ENCODE peak calls at places on chromosomes 13 and 19, in six cellular contexts. One of them, this sample, is unnamed.
A peak's percentile ranks its signal among the peaks of the same experiment; 100 is the strongest.

GRCh38 chr13:32804673-32805260 is 211.5 kb upstream of the KL start:
- DNase-seq in AG04449: no peak
- DNase-seq in fibroblast of lung: peak; percentile 49
- DNase-seq in IMR-90: peak; percentile 51
- DNase-seq in tibial nerve: no peak
- DNase-seq in kidney epithelial cell: no peak
- DNase-seq in this sample: peak; percentile 34

GRCh38 chr13:98275711-98276171 is 98.7 kb upstream of the RNF113B start:
- DNase-seq in tibial nerve: no peak
- DNase-seq in fibroblast of lung: no peak
- DNase-seq in kidney epithelial cell: no peak
- DNase-seq in AG04449: no peak
- DNase-seq in IMR-90: no peak
- DNase-seq in this sample: no peak

GRCh38 chr13:70162141-70162540 is 53.9 kb upstream of the KLHL1 start:
- DNase-seq in IMR-90: no peak
- DNase-seq in tibial nerve: no peak
- DNase-seq in kidney epithelial cell: no peak
- DNase-seq in fibroblast of lung: no peak
- DNase-seq in AG04449: no peak
- DNase-seq in this sample: no peak

GRCh38 chr19:748274-748598 is 2.7 kb upstream of the MISP start:
- DNase-seq in tibial nerve: no peak
- DNase-seq in AG04449: no peak
- DNase-seq in kidney epithelial cell: no peak
- DNase-seq in fibroblast of lung: no peak
- DNase-seq in IMR-90: no peak
- DNase-seq in this sample: no peak

GRCh38 chr13:71968025-71968424 is 101.0 kb upstream of the DACH1 start:
- DNase-seq in IMR-90: no peak
- DNase-seq in fibroblast of lung: peak; percentile 25
- DNase-seq in kidney epithelial cell: no peak
- DNase-seq in tibial nerve: no peak
- DNase-seq in AG04449: no peak
- DNase-seq in this sample: peak; percentile 6

GRCh38 chr19:49342291-49342721 is 7.1 kb downstream of the CD37 start:
- DNase-seq in AG04449: no peak
- DNase-seq in tibial nerve: no peak
- DNase-seq in kidney epithelial cell: no peak
- DNase-seq in fibroblast of lung: no peak
- DNase-seq in IMR-90: no peak
- DNase-seq in this sample: no peak

GRCh38 chr13:93859666-93860065 is 619.8 kb downstream of the DCT start:
- DNase-seq in kidney epithelial cell: no peak
- DNase-seq in tibial nerve: no peak
- DNase-seq in fibroblast of lung: peak; percentile 88
- DNase-seq in AG04449: no peak
- DNase-seq in IMR-90: peak; percentile 90
- DNase-seq in this sample: peak; percentile 54

GRCh38 chr13:113846639-113847318 is 17.1 kb downstream of the GAS6 start:
- DNase-seq in kidney epithelial cell: no peak
- DNase-seq in AG04449: no peak
- DNase-seq in IMR-90: no peak
- DNase-seq in tibial nerve: no peak
- DNase-seq in fibroblast of lung: no peak
- DNase-seq in this sample: no peak

GRCh38 chr13:102443234-102443633 is 41.4 kb upstream of the FGF14 start:
- DNase-seq in kidney epithelial cell: no peak
- DNase-seq in IMR-90: no peak
- DNase-seq in tibial nerve: no peak
- DNase-seq in fibroblast of lung: no peak
- DNase-seq in AG04449: no peak
- DNase-seq in this sample: no peak

GRCh38 chr19:58033741-58034475 is at the start of gene ZSCAN1:
- DNase-seq in kidney epithelial cell: peak; percentile 5
- DNase-seq in AG04449: peak; percentile 3
- DNase-seq in fibroblast of lung: peak; percentile 79
- DNase-seq in IMR-90: peak; percentile 41
- DNase-seq in tibial nerve: peak; percentile 19
- DNase-seq in this sample: peak; percentile 81

GRCh38 chr13:75327132-75327505 is 154.8 kb downstream of the TBC1D4 start:
- DNase-seq in tibial nerve: no peak
- DNase-seq in kidney epithelial cell: no peak
- DNase-seq in fibroblast of lung: no peak
- DNase-seq in AG04449: no peak
- DNase-seq in IMR-90: no peak
- DNase-seq in this sample: no peak

DNA sequence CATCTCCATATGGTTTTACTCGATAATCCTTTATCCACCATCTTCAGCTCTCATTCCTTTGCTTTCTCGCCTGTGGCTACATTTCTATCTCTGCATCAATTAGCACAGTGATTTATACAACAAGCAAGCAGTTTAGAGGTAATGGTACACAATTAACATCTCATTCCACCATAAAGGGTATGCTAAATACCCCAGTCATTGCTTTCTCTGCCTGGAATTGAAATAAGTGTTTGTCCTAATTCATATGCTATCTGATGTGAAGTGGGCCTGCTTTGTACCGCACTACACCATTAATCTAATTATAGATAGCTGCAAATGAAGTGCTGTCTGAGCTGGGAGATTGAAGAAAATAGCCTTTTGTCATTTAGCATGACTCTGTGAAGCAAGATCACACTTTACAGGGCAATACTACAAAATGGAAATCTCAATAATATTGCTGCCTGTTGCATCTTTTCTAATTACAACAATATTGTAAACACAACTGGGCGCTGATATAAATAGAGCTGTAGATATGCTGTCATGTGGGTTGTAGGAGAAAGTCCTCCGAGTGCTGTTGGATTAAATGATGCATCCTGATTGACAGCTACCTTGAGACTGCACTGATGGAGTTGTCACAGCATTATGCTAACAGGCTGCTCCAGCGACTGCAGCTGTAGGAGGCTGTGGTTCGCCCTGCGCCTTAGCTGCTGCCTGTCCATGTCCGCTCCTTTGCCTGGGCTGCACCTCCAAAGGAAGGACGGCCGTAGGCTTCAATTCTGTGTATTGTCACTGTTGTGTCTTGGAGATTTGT is 78.2 kb downstream of the GGACT start:
- DNase-seq in kidney epithelial cell: no peak
- DNase-seq in tibial nerve: no peak
- DNase-seq in fibroblast of lung: no peak
- DNase-seq in AG04449: no peak
- DNase-seq in IMR-90: no peak
- DNase-seq in this sample: no peak
- TF ChIP-seq CTCF in kidney epithelial cell: no peak
- TF ChIP-seq CTCF in tibial nerve: no peak
- TF ChIP-seq CTCF in fibroblast of lung: no peak
- TF ChIP-seq CTCF in AG04449: no peak
- TF ChIP-seq CTCF in IMR-90: no peak
- TF ChIP-seq CTCF in this sample: no peak

GRCh38 chr13:28140433-28141125 is 2.2 kb downstream of the PAN3 start:
- DNase-seq in IMR-90: peak; percentile 8
- DNase-seq in tibial nerve: no peak
- DNase-seq in fibroblast of lung: peak; percentile 32
- DNase-seq in AG04449: no peak
- DNase-seq in kidney epithelial cell: no peak
- DNase-seq in this sample: no peak
- H3K4me3 ChIP-seq in IMR-90: no peak overlapping the region
- H3K4me3 ChIP-seq in tibial nerve: no peak overlapping the region
- H3K4me3 ChIP-seq in fibroblast of lung: peak overlapping the region; percentile 58
- H3K4me3 ChIP-seq in AG04449: peak overlapping the region; percentile 90
- H3K4me3 ChIP-seq in kidney epithelial cell: peak overlapping the region; percentile 75
- H3K4me3 ChIP-seq in this sample: peak overlapping the region; percentile 82

GRCh38 chr19:35248310-35249145 is at the start of gene LSR:
- DNase-seq in fibroblast of lung: no peak
- DNase-seq in kidney epithelial cell: peak; percentile 55
- DNase-seq in IMR-90: no peak
- DNase-seq in AG04449: no peak
- DNase-seq in tibial nerve: no peak
- DNase-seq in this sample: no peak
- TF ChIP-seq CTCF in fibroblast of lung: no peak
- TF ChIP-seq CTCF in kidney epithelial cell: no peak
- TF ChIP-seq CTCF in IMR-90: no peak
- TF ChIP-seq CTCF in AG04449: no peak
- TF ChIP-seq CTCF in tibial nerve: no peak
- TF ChIP-seq CTCF in this sample: no peak

GRCh38 chr19:16627928-16628182 is 149 bp downstream of the MED26 start:
- DNase-seq in AG04449: no peak
- DNase-seq in fibroblast of lung: no peak
- DNase-seq in kidney epithelial cell: no peak
- DNase-seq in tibial nerve: no peak
- DNase-seq in IMR-90: no peak
- DNase-seq in this sample: no peak
- H3K4me3 ChIP-seq in AG04449: peak overlapping the region; percentile 88
- H3K4me3 ChIP-seq in fibroblast of lung: peak overlapping the region; percentile 90
- H3K4me3 ChIP-seq in kidney epithelial cell: peak overlapping the region; percentile 98
- H3K4me3 ChIP-seq in tibial nerve: peak overlapping the region; percentile 95
- H3K4me3 ChIP-seq in IMR-90: peak overlapping the region; percentile 81
- H3K4me3 ChIP-seq in this sample: peak overlapping the region; percentile 96

GRCh38 chr13:60654405-60654804 is 257.4 kb downstream of the TDRD3 start:
- DNase-seq in tibial nerve: no peak
- DNase-seq in IMR-90: no peak
- DNase-seq in fibroblast of lung: peak; percentile 13
- DNase-seq in kidney epithelial cell: no peak
- DNase-seq in AG04449: no peak
- DNase-seq in this sample: peak; percentile 43
- TF ChIP-seq CTCF in tibial nerve: no peak
- TF ChIP-seq CTCF in IMR-90: peak; percentile 22
- TF ChIP-seq CTCF in fibroblast of lung: peak; percentile 32
- TF ChIP-seq CTCF in kidney epithelial cell: peak; percentile 64
- TF ChIP-seq CTCF in AG04449: no peak
- TF ChIP-seq CTCF in this sample: peak; percentile 67

GRCh38 chr19:8526345-8527062 is 12.5 kb upstream of the ZNF414 start:
- DNase-seq in tibial nerve: peak; percentile 82
- DNase-seq in IMR-90: peak; percentile 88
- DNase-seq in fibroblast of lung: peak; percentile 90
- DNase-seq in AG04449: peak; percentile 51
- DNase-seq in kidney epithelial cell: peak; percentile 57
- DNase-seq in this sample: peak; percentile 92
- H3K4me3 ChIP-seq in tibial nerve: peak overlapping the region; percentile 86
- H3K4me3 ChIP-seq in IMR-90: peak overlapping the region; percentile 73
- H3K4me3 ChIP-seq in fibroblast of lung: peak overlapping the region; percentile 76
- H3K4me3 ChIP-seq in AG04449: peak overlapping the region; percentile 95
- H3K4me3 ChIP-seq in kidney epithelial cell: peak overlapping the region; percentile 80
- H3K4me3 ChIP-seq in this sample: peak overlapping the region; percentile 78

GRCh38 chr13:110138009-110138699 is 168.8 kb downstream of the COL4A1 start:
- DNase-seq in tibial nerve: no peak
- DNase-seq in IMR-90: peak; percentile 79
- DNase-seq in AG04449: no peak
- DNase-seq in fibroblast of lung: peak; percentile 82
- DNase-seq in kidney epithelial cell: peak; percentile 56
- DNase-seq in this sample: peak; percentile 83
- TF ChIP-seq CTCF in tibial nerve: no peak
- TF ChIP-seq CTCF in IMR-90: no peak
- TF ChIP-seq CTCF in AG04449: no peak
- TF ChIP-seq CTCF in fibroblast of lung: peak; percentile 15
- TF ChIP-seq CTCF in kidney epithelial cell: no peak
- TF ChIP-seq CTCF in this sample: no peak

DNA sequence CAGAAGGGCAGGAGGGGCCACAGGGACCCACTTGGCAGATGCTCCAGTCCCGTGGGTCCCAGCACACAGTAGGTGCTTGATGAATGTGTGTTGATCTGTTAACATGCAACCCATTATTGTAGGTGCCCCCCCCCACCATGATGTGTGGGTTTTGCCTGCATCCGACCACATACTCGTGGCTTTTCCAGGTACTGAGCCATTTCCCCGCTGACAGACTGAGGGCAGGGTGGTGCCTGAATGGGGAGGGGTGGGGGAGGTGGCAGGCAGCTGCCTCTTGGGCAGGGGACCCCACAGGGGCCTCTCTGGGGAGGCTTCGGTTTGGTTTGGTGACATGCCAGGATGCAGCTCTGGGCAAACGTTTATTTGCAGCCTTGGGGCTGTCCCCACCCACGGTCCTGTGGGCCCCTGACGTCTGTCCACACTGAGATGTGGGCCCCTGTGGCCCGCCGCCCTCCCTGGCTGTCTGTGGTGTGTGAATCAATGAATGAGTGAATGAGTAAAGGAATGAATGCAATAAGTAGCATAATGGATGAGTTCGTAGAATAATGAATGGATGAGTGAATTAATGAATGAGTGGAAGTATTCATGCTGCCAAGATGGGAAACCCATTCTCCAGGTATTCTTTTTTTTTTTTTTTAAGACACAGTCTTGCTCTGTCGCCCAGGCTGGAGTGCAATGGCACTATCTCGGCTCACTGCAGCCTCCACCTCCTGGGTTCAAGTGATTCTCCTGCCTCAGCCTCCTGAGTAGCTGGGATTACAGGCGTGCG is 9.0 kb upstream of the JUND start:
- DNase-seq in tibial nerve: no peak
- DNase-seq in AG04449: no peak
- DNase-seq in kidney epithelial cell: no peak
- DNase-seq in fibroblast of lung: peak; percentile 41
- DNase-seq in IMR-90: peak; percentile 52
- DNase-seq in this sample: no peak
- H3K4me3 ChIP-seq in tibial nerve: no peak overlapping the region
- H3K4me3 ChIP-seq in AG04449: no peak overlapping the region
- H3K4me3 ChIP-seq in kidney epithelial cell: no peak overlapping the region
- H3K4me3 ChIP-seq in fibroblast of lung: no peak overlapping the region
- H3K4me3 ChIP-seq in IMR-90: no peak overlapping the region
- H3K4me3 ChIP-seq in this sample: no peak overlapping the region

GRCh38 chr19:41795031-41795461 is 1.3 kb upstream of the CEACAM3 start:
- DNase-seq in fibroblast of lung: peak; percentile 5
- DNase-seq in kidney epithelial cell: no peak
- DNase-seq in AG04449: no peak
- DNase-seq in IMR-90: peak; percentile 16
- DNase-seq in tibial nerve: no peak
- DNase-seq in this sample: peak; percentile 13

GRCh38 chr19:41792513-41793413 is 3.6 kb upstream of the CEACAM3 start:
- DNase-seq in fibroblast of lung: peak; percentile 70
- DNase-seq in kidney epithelial cell: no peak
- DNase-seq in tibial nerve: no peak
- DNase-seq in AG04449: no peak
- DNase-seq in IMR-90: peak; percentile 36
- DNase-seq in this sample: peak; percentile 36

GRCh38 chr19:41796362-41796761 is at the start of gene CEACAM3:
- DNase-seq in IMR-90: no peak
- DNase-seq in tibial nerve: no peak
- DNase-seq in AG04449: no peak
- DNase-seq in kidney epithelial cell: no peak
- DNase-seq in fibroblast of lung: no peak
- DNase-seq in this sample: no peak

GRCh38 chr19:41793414-41793727 is 3.0 kb upstream of the CEACAM3 start:
- DNase-seq in kidney epithelial cell: no peak
- DNase-seq in fibroblast of lung: no peak
- DNase-seq in tibial nerve: no peak
- DNase-seq in IMR-90: no peak
- DNase-seq in AG04449: no peak
- DNase-seq in this sample: no peak
- TF ChIP-seq CTCF in kidney epithelial cell: no peak
- TF ChIP-seq CTCF in fibroblast of lung: no peak
- TF ChIP-seq CTCF in tibial nerve: no peak
- TF ChIP-seq CTCF in IMR-90: no peak
- TF ChIP-seq CTCF in AG04449: no peak
- TF ChIP-seq CTCF in this sample: no peak